ENCODE peak calls at places on chromosome 7, in ten cellular contexts. A, W, P, R, F, L, D, O, H and J are unnamed samples.

GRCh38 chr7:75842836-75843446 is 29.3 kb upstream of the CCL24 start:
- DNase-seq in A (no peak), W (peak; percentile 65), P (no peak), R (peak; percentile 68), F (no peak), L (peak; percentile 72), D (peak; percentile 36), O (no peak), H (no peak), J (peak; percentile 75)

GRCh38 chr7:53768191-53768590 is 732.8 kb downstream of the POM121L12 start:
- DNase-seq in A (no peak), W (no peak), P (no peak), R (no peak), F (no peak), L (no peak), D (no peak), O (no peak), H (no peak), J (no peak)

GRCh38 chr7:112571852-112572607 is 91.2 kb downstream of the LSMEM1 start:
- DNase-seq in A (no peak), W (no peak), P (no peak), R (no peak), F (no peak), L (peak; percentile 7), D (peak; percentile 11), O (peak; percentile 6), H (no peak), J (no peak)

GRCh38 chr7:88291401-88292173 is 15.1 kb downstream of the STEAP4 start:
- DNase-seq in A (no peak), W (no peak), P (no peak), R (no peak), F (no peak), L (peak; percentile 50), D (peak; percentile 73), O (no peak), H (no peak), J (no peak)

GRCh38 chr7:95113590-95113989 is 206.2 kb downstream of the PPP1R9A start:
- DNase-seq in A (no peak), W (no peak), P (no peak), R (no peak), F (no peak), L (no peak), D (no peak), O (no peak), H (no peak), J (no peak)

GRCh38 chr7:140200102-140200989 is 23.6 kb upstream of the KDM7A start:
- DNase-seq in A (no peak), W (no peak), P (no peak), R (no peak), F (no peak), L (peak; percentile 81), D (peak; percentile 18), O (no peak), H (no peak), J (no peak)

GRCh38 chr7:129224251-129225205 is at the start of gene AHCYL2:
- DNase-seq in A (peak; percentile 93), W (peak; percentile 97), P (peak; percentile 97), R (peak; percentile 98), F (peak; percentile 98), L (peak; percentile 98), D (peak; percentile 98), O (peak; percentile 98), H (peak; percentile 93), J (peak; percentile 98)

GRCh38 chr7:2663121-2663886 is 24.7 kb upstream of the AMZ1 start:
- DNase-seq in A (no peak), W (no peak), P (no peak), R (no peak), F (no peak), L (no peak), D (no peak), O (no peak), H (no peak), J (no peak)

GRCh38 chr7:17774248-17774647 is 166.0 kb downstream of the SNX13 start:
- DNase-seq in A (no peak), W (no peak), P (no peak), R (no peak), F (no peak), L (peak; percentile 18), D (no peak), O (no peak), H (no peak), J (no peak)

GRCh38 chr7:126302639-126303038 is 950.1 kb downstream of the GRM8 start:
- DNase-seq in A (no peak), W (no peak), P (no peak), R (no peak), F (no peak), L (peak; percentile 1), D (no peak), O (no peak), H (no peak), J (no peak)

GRCh38 chr7:140625908-140626868 is 14.4 kb downstream of the DENND2A start:
- DNase-seq in A (no peak), W (no peak), P (no peak), R (no peak), F (no peak), L (peak; percentile 83), D (peak; percentile 85), O (peak; percentile 57), H (peak; percentile 74), J (no peak)

GRCh38 chr7:32179567-32179966 is 109.4 kb upstream of the PDE1C start:
- DNase-seq in A (no peak), W (no peak), P (no peak), R (no peak), F (no peak), L (no peak), D (no peak), O (no peak), H (no peak), J (no peak)

GRCh38 chr7:139687980-139688632 is 89.7 kb downstream of the HIPK2 start:
- DNase-seq in A (no peak), W (no peak), P (no peak), R (no peak), F (no peak), L (no peak), D (no peak), O (no peak), H (no peak), J (no peak)

GRCh38 chr7:13988011-13988410 is 1.5 kb downstream of the ETV1 start:
- DNase-seq in A (no peak), W (no peak), P (no peak), R (no peak), F (no peak), L (no peak), D (peak; percentile 28), O (no peak), H (no peak), J (no peak)

GRCh38 chr7:151372612-151373265 is 31.1 kb downstream of the NUB1 start:
- DNase-seq in A (no peak), W (no peak), P (no peak), R (no peak), F (no peak), L (no peak), D (no peak), O (peak; percentile 78), H (no peak), J (no peak)

GRCh38 chr7:102898532-102898859 is 14.3 kb upstream of the LRRC17 start:
- DNase-seq in A (no peak), W (no peak), P (no peak), R (peak; percentile 90), F (no peak), L (no peak), D (no peak), O (no peak), H (no peak), J (peak; percentile 32)

GRCh38 chr7:148191391-148192076 is 399.0 kb upstream of the C7orf33 start:
- DNase-seq in A (no peak), W (no peak), P (no peak), R (no peak), F (no peak), L (no peak), D (peak; percentile 14), O (no peak), H (peak; percentile 27), J (no peak)

GRCh38 chr7:2444476-2444875 is 31.7 kb downstream of the GRIFIN start:
- DNase-seq in A (no peak), W (no peak), P (no peak), R (no peak), F (no peak), L (no peak), D (no peak), O (peak; percentile 61), H (no peak), J (no peak)

GRCh38 chr7:156529982-156530381 is 110.6 kb upstream of the RNF32 start:
- DNase-seq in A (no peak), W (no peak), P (no peak), R (no peak), F (no peak), L (no peak), D (no peak), O (no peak), H (no peak), J (no peak)

GRCh38 chr7:88546808-88547207 is 212.7 kb upstream of the ZNF804B start:
- DNase-seq in A (no peak), W (no peak), P (no peak), R (peak; percentile 53), F (peak; percentile 27), L (peak; percentile 54), D (no peak), O (peak; percentile 24), H (no peak), J (no peak)

GRCh38 chr7:156095908-156096539 is 283.8 kb upstream of the SHH start:
- DNase-seq in A (no peak), W (no peak), P (peak; percentile 12), R (no peak), F (no peak), L (no peak), D (no peak), O (no peak), H (no peak), J (no peak)

GRCh38 chr7:33900501-33900900 is 4.8 kb upstream of the BMPER start:
- DNase-seq in A (no peak), W (no peak), P (no peak), R (no peak), F (no peak), L (no peak), D (no peak), O (no peak), H (no peak), J (no peak)

GRCh38 chr7:84914598-84914997 is 272.3 kb downstream of the SEMA3D start:
- DNase-seq in A (no peak), W (no peak), P (no peak), R (no peak), F (no peak), L (peak; percentile 29), D (no peak), O (no peak), H (no peak), J (no peak)